ENCODE peak calls at places on chromosome 4, in six cellular contexts. D is heart right ventricle, L is ovary, A is OCI-LY7, H is cardiac muscle cell, U is HCT116. K is an unnamed sample.

GRCh38 chr4:93066746-93067145 is 761.8 kb upstream of the ATOH1 start:
- DNase-seq in A (no peak), L (no peak), H (peak), D (no peak), U (no peak), K (no peak)

GRCh38 chr4:14022428-14022827 is 394.9 kb upstream of the BOD1L1 start:
- DNase-seq in A (no peak), D (no peak), L (no peak), U (no peak), H (peak), K (no peak)

GRCh38 chr4:122423246-122423645 is 33.3 kb downstream of the IL2 start:
- DNase-seq in A (no peak), H (peak), U (no peak), D (no peak), L (no peak), K (no peak)

GRCh38 chr4:6926081-6926480 is 16.5 kb downstream of the TBC1D14 start:
- DNase-seq in U (no peak), D (no peak), L (no peak), A (no peak), H (no peak), K (no peak)

GRCh38 chr4:21034728-21035127 is 334.5 kb downstream of the PACRGL start:
- DNase-seq in D (no peak), A (no peak), H (no peak), U (no peak), L (no peak), K (no peak)

GRCh38 chr4:97016186-97016945 is 1126.9 kb downstream of the STPG2 start:
- DNase-seq in D (no peak), A (no peak), H (no peak), L (no peak), U (no peak), K (no peak)

GRCh38 chr4:35364321-35364870 is 879.9 kb downstream of the ARAP2 start:
- DNase-seq in L (no peak), H (no peak), D (no peak), A (no peak), U (no peak), K (no peak)

GRCh38 chr4:62914758-62915157 is 1494.5 kb downstream of the TECRL start:
- DNase-seq in U (no peak), L (no peak), A (no peak), D (no peak), H (no peak), K (no peak)

GRCh38 chr4:60683357-60683756 is 516.8 kb upstream of the ADGRL3 start:
- DNase-seq in D (no peak), U (no peak), A (no peak), H (peak), L (no peak), K (no peak)

GRCh38 chr4:156255205-156255604 is 301.5 kb upstream of the CTSO start:
- DNase-seq in A (no peak), U (no peak), H (no peak), D (no peak), L (no peak), K (no peak)

GRCh38 chr4:21688596-21689265 is 259.8 kb downstream of the KCNIP4 start:
- DNase-seq in A (no peak), D (no peak), H (no peak), U (no peak), L (no peak), K (no peak)

GRCh38 chr4:169089004-169089403 is 78.9 kb upstream of the CBR4 start:
- DNase-seq in H (no peak), D (no peak), L (no peak), U (no peak), A (no peak), K (no peak)

GRCh38 chr4:86357608-86358007 is 2.2 kb downstream of the MAPK10 start:
- DNase-seq in L (no peak), D (no peak), A (no peak), U (no peak), H (no peak), K (no peak)

GRCh38 chr4:53365121-53365485 is 758 bp downstream of the SCFD2 start:
- DNase-seq in U (no peak), L (no peak), D (no peak), A (peak), H (peak), K (no peak)

GRCh38 chr4:151276787-151277557 is at the start of gene PRSS48:
- DNase-seq in L (peak), D (peak), A (peak), U (peak), H (peak), K (peak)

GRCh38 chr4:8666581-8666980 is 74.0 kb downstream of the CPZ start:
- DNase-seq in H (no peak), A (no peak), L (no peak), U (no peak), D (no peak), K (no peak)

GRCh38 chr4:173958445-173958844 is 325.0 kb downstream of the FBXO8 start:
- DNase-seq in U (no peak), H (peak), L (no peak), A (no peak), D (no peak), K (no peak)

GRCh38 chr4:145511913-145512522 is 30.4 kb downstream of the SMAD1 start:
- DNase-seq in L (no peak), D (no peak), U (peak), H (peak), A (peak), K (no peak)

GRCh38 chr4:5381981-5382441 is 326.3 kb downstream of the EVC2 start:
- DNase-seq in D (no peak), L (no peak), A (no peak), H (no peak), U (no peak), K (no peak)

GRCh38 chr4:1990348-1990645 is 18.5 kb downstream of the NELFA start:
- DNase-seq in H (no peak), D (no peak), U (no peak), L (peak), A (no peak), K (no peak)

GRCh38 chr4:104524591-104524990 is 29.9 kb upstream of the CXXC4 start:
- DNase-seq in L (no peak), H (no peak), A (no peak), D (no peak), U (no peak), K (no peak)

GRCh38 chr4:169484485-169484884 is 127.9 kb downstream of the NEK1 start:
- DNase-seq in H (peak), U (no peak), A (no peak), D (no peak), L (no peak), K (no peak)

GRCh38 chr4:4704267-4704666 is 155.2 kb upstream of the MSX1 start:
- DNase-seq in U (no peak), H (peak), L (no peak), A (no peak), D (no peak), K (no peak)

GRCh38 chr4:42369489-42369888 is 27.8 kb upstream of the SHISA3 start:
- DNase-seq in U (no peak), D (no peak), H (no peak), A (no peak), L (no peak), K (no peak)

GRCh38 chr4:42366959-42367358 is 30.3 kb upstream of the SHISA3 start:
- DNase-seq in U (no peak), A (no peak), H (no peak), L (no peak), D (no peak), K (no peak)

GRCh38 chr4:42371306-42372063 is 25.8 kb upstream of the SHISA3 start:
- DNase-seq in D (no peak), U (peak), H (peak), L (no peak), A (peak), K (no peak)
- TF ChIP-seq CTCF in D (peak), U (peak), H (peak), L (no peak), A (peak), K (no peak)

DNA sequence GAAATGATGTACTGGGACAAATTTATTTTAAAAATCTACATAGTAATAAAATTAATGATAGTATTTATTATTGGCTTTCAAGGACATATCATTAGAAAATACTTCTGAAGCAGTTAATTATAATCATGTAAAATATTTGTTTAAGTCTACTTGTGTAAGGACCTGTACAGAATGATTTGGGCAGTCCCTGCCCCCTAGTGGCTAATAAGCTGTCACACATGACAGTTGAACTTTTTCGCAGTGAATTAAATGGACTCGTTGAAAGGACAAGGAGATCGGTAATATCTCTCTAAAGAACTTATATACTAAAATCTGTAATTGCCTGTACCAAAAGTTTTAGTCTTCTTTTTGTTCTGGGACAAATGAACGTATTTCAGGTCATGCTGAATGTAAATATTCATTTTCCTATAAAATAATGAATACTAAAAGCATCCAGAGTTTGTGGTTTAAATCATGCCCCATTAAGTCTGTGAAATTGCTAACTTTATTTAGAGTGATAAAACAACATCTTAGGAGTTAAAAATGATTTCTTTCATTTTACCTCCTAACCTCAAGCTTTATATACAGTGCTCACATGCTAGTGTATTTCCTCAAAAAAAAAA is 13.6 kb downstream of the EXOC1 start:
- DNase-seq in L (no peak), A (peak), D (no peak), H (peak), U (peak), K (no peak)
- H3K27ac ChIP-seq in L (peak), A (no peak), D (peak), H (no peak), U (peak), K (peak)

GRCh38 chr4:180951312-180951711 is 1291.9 kb upstream of the TENM3 start:
- DNase-seq in D (no peak), A (no peak), H (no peak), L (no peak), U (no peak), K (no peak)

GRCh38 chr4:180950377-180950776 is 1292.8 kb upstream of the TENM3 start:
- DNase-seq in D (no peak), A (no peak), L (no peak), H (no peak), U (no peak), K (no peak)

GRCh38 chr4:180949825-180950224 is 1293.4 kb upstream of the TENM3 start:
- DNase-seq in L (no peak), H (no peak), A (no peak), U (no peak), D (no peak), K (no peak)

GRCh38 chr4:180953572-180953971 is 1289.6 kb upstream of the TENM3 start:
- DNase-seq in A (peak), U (peak), L (no peak), H (no peak), D (no peak), K (no peak)
- TF ChIP-seq CTCF in A (peak), U (peak), L (no peak), H (no peak), D (no peak), K (no peak)

GRCh38 chr4:142416711-142417275 is 429.3 kb downstream of the INPP4B start:
- DNase-seq in L (no peak), A (no peak), U (no peak), H (peak), D (no peak), K (no peak)
- H3K27ac ChIP-seq in L (no peak), A (no peak), U (no peak), H (no peak), D (peak), K (no peak)

DNA sequence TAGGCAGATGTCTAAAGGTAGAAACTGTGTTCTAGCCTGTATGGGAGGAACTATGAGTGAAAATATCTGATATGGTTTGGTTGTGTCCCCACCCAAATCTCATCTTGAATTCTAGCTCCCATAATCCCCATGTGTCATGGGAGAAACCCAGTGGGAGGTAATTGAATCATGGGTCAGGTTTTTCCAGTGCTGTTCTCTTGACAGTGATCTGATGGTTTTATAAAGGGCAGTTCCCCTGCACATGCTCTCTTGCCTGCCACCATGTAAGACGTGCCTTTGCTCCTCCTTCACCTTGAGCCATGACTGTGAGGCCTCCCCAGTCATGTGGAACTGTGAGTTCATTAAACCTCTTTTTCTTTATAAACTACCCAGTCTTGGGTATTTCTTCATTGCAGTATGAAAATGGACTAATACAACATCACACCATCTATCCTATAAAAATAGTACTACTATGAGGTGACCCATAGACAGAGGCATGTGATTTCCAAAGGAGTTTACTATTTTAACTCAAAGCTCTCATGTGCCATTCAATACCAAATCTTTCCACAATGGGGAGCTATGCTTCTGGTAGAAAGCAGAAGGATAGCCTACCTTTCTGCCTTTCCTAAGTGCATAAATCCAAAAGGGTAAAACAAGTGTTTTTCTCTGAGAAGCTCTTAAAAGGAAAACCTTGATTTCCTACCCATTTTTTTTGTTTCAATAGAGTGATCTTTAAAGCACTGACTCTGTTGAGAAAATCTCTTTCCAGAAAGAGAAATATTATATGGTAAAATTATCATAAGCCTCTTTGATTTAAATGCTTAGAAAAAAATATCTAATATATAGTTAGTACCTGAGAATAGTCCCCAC is 38.8 kb downstream of the SEC31A start:
- DNase-seq in L (no peak), D (no peak), U (peak), H (peak), A (peak), K (no peak)
- TF ChIP-seq CTCF in L (no peak), D (peak), U (peak), H (peak), A (peak), K (no peak)